ENCODE peak calls at places on chromosomes 6 and 20, in ten cellular contexts. One of them, this sample, is unnamed.
A peak's percentile ranks its signal among the peaks of the same experiment; 100 is the strongest.

GRCh38 chr6:31575335-31575901 is at the start of gene TNF:
- DNase-seq in stimulated activated effector memory CD8-positive, alpha-beta T cell treated with anti-CD3 and anti-CD28 coated beads, Interleukin-12 subunit alpha, Interleukin-12 subunit beta, amount 100 ng/mL, for 72 hours: peak; percentile 93
- DNase-seq in AG10803: no peak
- DNase-seq in GM12865: peak; percentile 94
- DNase-seq in activated CD4-positive, CD25-positive, alpha-beta regulatory T cell: no peak
- DNase-seq in T-helper 9 cell: peak; percentile 77
- DNase-seq in COR-L47: no peak
- DNase-seq in GM13977: peak; percentile 82
- DNase-seq in kidney epithelial cell: no peak
- DNase-seq in RKO: no peak
- DNase-seq in this sample: no peak

GRCh38 chr6:17816921-17817611 is 110.3 kb upstream of the NUP153 start:
- DNase-seq in stimulated activated effector memory CD8-positive, alpha-beta T cell treated with anti-CD3 and anti-CD28 coated beads, Interleukin-12 subunit alpha, Interleukin-12 subunit beta, amount 100 ng/mL, for 72 hours: no peak
- DNase-seq in AG10803: peak; percentile 23
- DNase-seq in GM12865: no peak
- DNase-seq in activated CD4-positive, CD25-positive, alpha-beta regulatory T cell: no peak
- DNase-seq in T-helper 9 cell: no peak
- DNase-seq in COR-L47: no peak
- DNase-seq in GM13977: no peak
- DNase-seq in kidney epithelial cell: peak; percentile 45
- DNase-seq in RKO: no peak
- DNase-seq in this sample: no peak

GRCh38 chr20:8722277-8722928 is 346.5 kb upstream of the PLCB4 start:
- DNase-seq in stimulated activated effector memory CD8-positive, alpha-beta T cell treated with anti-CD3 and anti-CD28 coated beads, Interleukin-12 subunit alpha, Interleukin-12 subunit beta, amount 100 ng/mL, for 72 hours: no peak
- DNase-seq in AG10803: peak; percentile 74
- DNase-seq in GM12865: peak; percentile 72
- DNase-seq in activated CD4-positive, CD25-positive, alpha-beta regulatory T cell: no peak
- DNase-seq in T-helper 9 cell: peak; percentile 1
- DNase-seq in COR-L47: peak; percentile 50
- DNase-seq in GM13977: peak; percentile 24
- DNase-seq in kidney epithelial cell: peak; percentile 23
- DNase-seq in RKO: peak; percentile 79
- DNase-seq in this sample: peak; percentile 46

GRCh38 chr6:128464790-128465189 is 55.6 kb downstream of the PTPRK start:
- DNase-seq in stimulated activated effector memory CD8-positive, alpha-beta T cell treated with anti-CD3 and anti-CD28 coated beads, Interleukin-12 subunit alpha, Interleukin-12 subunit beta, amount 100 ng/mL, for 72 hours: no peak
- DNase-seq in AG10803: no peak
- DNase-seq in GM12865: no peak
- DNase-seq in activated CD4-positive, CD25-positive, alpha-beta regulatory T cell: no peak
- DNase-seq in T-helper 9 cell: no peak
- DNase-seq in COR-L47: no peak
- DNase-seq in GM13977: no peak
- DNase-seq in kidney epithelial cell: no peak
- DNase-seq in RKO: no peak
- DNase-seq in this sample: no peak

GRCh38 chr20:64177787-64178186 is 13.5 kb downstream of the MYT1 start:
- DNase-seq in stimulated activated effector memory CD8-positive, alpha-beta T cell treated with anti-CD3 and anti-CD28 coated beads, Interleukin-12 subunit alpha, Interleukin-12 subunit beta, amount 100 ng/mL, for 72 hours: no peak
- DNase-seq in AG10803: no peak
- DNase-seq in GM12865: no peak
- DNase-seq in activated CD4-positive, CD25-positive, alpha-beta regulatory T cell: no peak
- DNase-seq in T-helper 9 cell: no peak
- DNase-seq in COR-L47: no peak
- DNase-seq in GM13977: no peak
- DNase-seq in kidney epithelial cell: no peak
- DNase-seq in RKO: no peak
- DNase-seq in this sample: no peak

GRCh38 chr20:56111951-56112730 is 106.8 kb upstream of the CBLN4 start:
- DNase-seq in stimulated activated effector memory CD8-positive, alpha-beta T cell treated with anti-CD3 and anti-CD28 coated beads, Interleukin-12 subunit alpha, Interleukin-12 subunit beta, amount 100 ng/mL, for 72 hours: no peak
- DNase-seq in AG10803: no peak
- DNase-seq in GM12865: no peak
- DNase-seq in activated CD4-positive, CD25-positive, alpha-beta regulatory T cell: no peak
- DNase-seq in T-helper 9 cell: no peak
- DNase-seq in COR-L47: no peak
- DNase-seq in GM13977: no peak
- DNase-seq in kidney epithelial cell: no peak
- DNase-seq in RKO: peak; percentile 21
- DNase-seq in this sample: no peak

GRCh38 chr20:31593221-31594001 is 11.7 kb upstream of the ID1 start:
- DNase-seq in stimulated activated effector memory CD8-positive, alpha-beta T cell treated with anti-CD3 and anti-CD28 coated beads, Interleukin-12 subunit alpha, Interleukin-12 subunit beta, amount 100 ng/mL, for 72 hours: no peak
- DNase-seq in AG10803: peak; percentile 65
- DNase-seq in GM12865: no peak
- DNase-seq in activated CD4-positive, CD25-positive, alpha-beta regulatory T cell: no peak
- DNase-seq in T-helper 9 cell: no peak
- DNase-seq in COR-L47: no peak
- DNase-seq in GM13977: no peak
- DNase-seq in kidney epithelial cell: peak; percentile 90
- DNase-seq in RKO: peak; percentile 91
- DNase-seq in this sample: no peak

GRCh38 chr20:43794326-43794725 is 67.5 kb upstream of the GTSF1L start:
- DNase-seq in stimulated activated effector memory CD8-positive, alpha-beta T cell treated with anti-CD3 and anti-CD28 coated beads, Interleukin-12 subunit alpha, Interleukin-12 subunit beta, amount 100 ng/mL, for 72 hours: peak; percentile 2
- DNase-seq in AG10803: no peak
- DNase-seq in GM12865: no peak
- DNase-seq in activated CD4-positive, CD25-positive, alpha-beta regulatory T cell: no peak
- DNase-seq in T-helper 9 cell: no peak
- DNase-seq in COR-L47: no peak
- DNase-seq in GM13977: no peak
- DNase-seq in kidney epithelial cell: no peak
- DNase-seq in RKO: no peak
- DNase-seq in this sample: no peak

GRCh38 chr6:163965426-163966348 is 551.2 kb downstream of the QKI start:
- DNase-seq in stimulated activated effector memory CD8-positive, alpha-beta T cell treated with anti-CD3 and anti-CD28 coated beads, Interleukin-12 subunit alpha, Interleukin-12 subunit beta, amount 100 ng/mL, for 72 hours: no peak
- DNase-seq in AG10803: no peak
- DNase-seq in GM12865: no peak
- DNase-seq in activated CD4-positive, CD25-positive, alpha-beta regulatory T cell: no peak
- DNase-seq in T-helper 9 cell: no peak
- DNase-seq in COR-L47: peak; percentile 4
- DNase-seq in GM13977: no peak
- DNase-seq in kidney epithelial cell: no peak
- DNase-seq in RKO: no peak
- DNase-seq in this sample: no peak

GRCh38 chr20:44081888-44082287 is 105.1 kb downstream of the JPH2 start:
- DNase-seq in stimulated activated effector memory CD8-positive, alpha-beta T cell treated with anti-CD3 and anti-CD28 coated beads, Interleukin-12 subunit alpha, Interleukin-12 subunit beta, amount 100 ng/mL, for 72 hours: no peak
- DNase-seq in AG10803: no peak
- DNase-seq in GM12865: no peak
- DNase-seq in activated CD4-positive, CD25-positive, alpha-beta regulatory T cell: no peak
- DNase-seq in T-helper 9 cell: no peak
- DNase-seq in COR-L47: no peak
- DNase-seq in GM13977: no peak
- DNase-seq in kidney epithelial cell: no peak
- DNase-seq in RKO: no peak
- DNase-seq in this sample: no peak

GRCh38 chr6:16851758-16852157 is 90.5 kb upstream of the ATXN1 start:
- DNase-seq in stimulated activated effector memory CD8-positive, alpha-beta T cell treated with anti-CD3 and anti-CD28 coated beads, Interleukin-12 subunit alpha, Interleukin-12 subunit beta, amount 100 ng/mL, for 72 hours: no peak
- DNase-seq in AG10803: no peak
- DNase-seq in GM12865: peak; percentile 51
- DNase-seq in activated CD4-positive, CD25-positive, alpha-beta regulatory T cell: no peak
- DNase-seq in T-helper 9 cell: no peak
- DNase-seq in COR-L47: no peak
- DNase-seq in GM13977: no peak
- DNase-seq in kidney epithelial cell: no peak
- DNase-seq in RKO: no peak
- DNase-seq in this sample: no peak

GRCh38 chr20:4814696-4815252 is 93.1 kb downstream of the PRND start:
- DNase-seq in stimulated activated effector memory CD8-positive, alpha-beta T cell treated with anti-CD3 and anti-CD28 coated beads, Interleukin-12 subunit alpha, Interleukin-12 subunit beta, amount 100 ng/mL, for 72 hours: peak; percentile 86
- DNase-seq in AG10803: no peak
- DNase-seq in GM12865: peak; percentile 92
- DNase-seq in activated CD4-positive, CD25-positive, alpha-beta regulatory T cell: no peak
- DNase-seq in T-helper 9 cell: no peak
- DNase-seq in COR-L47: no peak
- DNase-seq in GM13977: peak; percentile 75
- DNase-seq in kidney epithelial cell: no peak
- DNase-seq in RKO: no peak
- DNase-seq in this sample: no peak

GRCh38 chr20:34129518-34130162 is 17.6 kb upstream of the EIF2S2 start:
- DNase-seq in stimulated activated effector memory CD8-positive, alpha-beta T cell treated with anti-CD3 and anti-CD28 coated beads, Interleukin-12 subunit alpha, Interleukin-12 subunit beta, amount 100 ng/mL, for 72 hours: peak; percentile 73
- DNase-seq in AG10803: peak; percentile 69
- DNase-seq in GM12865: peak; percentile 81
- DNase-seq in activated CD4-positive, CD25-positive, alpha-beta regulatory T cell: peak; percentile 22
- DNase-seq in T-helper 9 cell: peak; percentile 30
- DNase-seq in COR-L47: peak; percentile 59
- DNase-seq in GM13977: peak; percentile 82
- DNase-seq in kidney epithelial cell: no peak
- DNase-seq in RKO: peak; percentile 84
- DNase-seq in this sample: no peak

This sample was measured in smooth muscle cell of the brain vasculature.